ENCODE peak calls at places on chromosomes 11 and 22, in six cellular contexts. Z is HepG2, Q is HCT116, S is upper lobe of left lung, C is GM12878, Y is K562. I is an unnamed sample.

GRCh38 chr11:6357222-6357621 is 33.1 kb upstream of the SMPD1 start:
- ATAC-seq in Z (no peak), Q (peak; percentile 49), S (peak; percentile 57), C (peak; percentile 45), Y (peak; percentile 82), I (peak; percentile 84)

GRCh38 chr11:75656044-75656726 is 12.7 kb downstream of the MAP6 start:
- ATAC-seq in Z (peak; percentile 57), Q (no peak), S (no peak), C (no peak), Y (peak; percentile 48), I (no peak)

GRCh38 chr22:42926034-42926433 is 69.0 kb upstream of the ARFGAP3 start:
- ATAC-seq in Z (no peak), Q (no peak), S (peak; percentile 47), C (no peak), Y (peak; percentile 56), I (peak; percentile 42)

GRCh38 chr11:133961890-133962289 is 5.1 kb upstream of the IGSF9B start:
- ATAC-seq in Z (no peak), Q (no peak), S (no peak), C (no peak), Y (no peak), I (no peak)

GRCh38 chr11:76621466-76621865 is 49.1 kb downstream of the LRRC32 start:
- ATAC-seq in Z (no peak), Q (no peak), S (no peak), C (no peak), Y (no peak), I (no peak)

GRCh38 chr22:43314611-43315010 is 28.6 kb downstream of the SCUBE1 start:
- ATAC-seq in Z (no peak), Q (no peak), S (no peak), C (no peak), Y (no peak), I (no peak)

GRCh38 chr22:25282671-25283561 is 63.5 kb downstream of the CRYBB2 start:
- ATAC-seq in Z (no peak), Q (no peak), S (no peak), C (no peak), Y (no peak), I (no peak)

GRCh38 chr11:72263363-72263762 is 19.4 kb upstream of the PHOX2A start:
- ATAC-seq in Z (no peak), Q (no peak), S (no peak), C (no peak), Y (peak; percentile 88), I (no peak)

GRCh38 chr11:94938399-94939055 is 34.8 kb downstream of the CWC15 start:
- ATAC-seq in Z (no peak), Q (no peak), S (no peak), C (no peak), Y (no peak), I (peak; percentile 89)

GRCh38 chr11:115075340-115075739 is 397.0 kb downstream of the NXPE2 start:
- ATAC-seq in Z (no peak), Q (no peak), S (no peak), C (no peak), Y (no peak), I (no peak)

GRCh38 chr11:88631497-88631896 is 294.0 kb upstream of the CTSC start:
- ATAC-seq in Z (no peak), Q (no peak), S (no peak), C (no peak), Y (no peak), I (no peak)

GRCh38 chr11:126135182-126136176 is 72.8 kb upstream of the CDON start:
- ATAC-seq in Z (no peak), Q (no peak), S (no peak), C (no peak), Y (no peak), I (no peak)

GRCh38 chr11:92304271-92304670 is 79.7 kb downstream of the FAT3 start:
- ATAC-seq in Z (no peak), Q (no peak), S (no peak), C (no peak), Y (no peak), I (no peak)

GRCh38 chr11:132352497-132352896 is 982.1 kb downstream of the NTM start:
- ATAC-seq in Z (no peak), Q (no peak), S (no peak), C (no peak), Y (no peak), I (no peak)

GRCh38 chr11:76666408-76666807 is 4.1 kb downstream of the LRRC32 start:
- ATAC-seq in Z (no peak), Q (no peak), S (no peak), C (peak; percentile 89), Y (peak; percentile 6), I (peak; percentile 43)

GRCh38 chr11:99020324-99021225 is at the start of gene CNTN5:
- ATAC-seq in Z (peak; percentile 99), Q (no peak), S (no peak), C (peak; percentile 57), Y (peak; percentile 91), I (peak; percentile 16)

GRCh38 chr22:33851985-33852384 is 68.3 kb downstream of the LARGE1 start:
- ATAC-seq in Z (no peak), Q (no peak), S (no peak), C (no peak), Y (no peak), I (no peak)

GRCh38 chr11:7004482-7004881 is 15.7 kb downstream of the ZNF214 start:
- ATAC-seq in Z (no peak), Q (peak; percentile 47), S (no peak), C (peak; percentile 82), Y (peak; percentile 56), I (peak; percentile 16)

GRCh38 chr11:34342008-34342533 is 15.7 kb downstream of the ABTB2 start:
- ATAC-seq in Z (no peak), Q (no peak), S (no peak), C (no peak), Y (no peak), I (peak; percentile 60)

GRCh38 chr11:31408205-31408604 is 38.5 kb downstream of the DNAJC24 start:
- ATAC-seq in Z (no peak), Q (no peak), S (no peak), C (no peak), Y (no peak), I (no peak)

GRCh38 chr11:5922749-5923426 is 19.2 kb upstream of the OR56A3 start:
- ATAC-seq in Z (no peak), Q (peak; percentile 50), S (no peak), C (peak; percentile 96), Y (no peak), I (no peak)

GRCh38 chr11:106683435-106683834 is 334.8 kb downstream of the GUCY1A2 start:
- ATAC-seq in Z (no peak), Q (no peak), S (no peak), C (peak; percentile 58), Y (no peak), I (no peak)

GRCh38 chr11:76629853-76630599 is 40.5 kb downstream of the LRRC32 start:
- ATAC-seq in Z (peak; percentile 23), Q (no peak), S (peak; percentile 74), C (peak; percentile 22), Y (peak; percentile 77), I (peak; percentile 77)

GRCh38 chr11:130670200-130670599 is 221.8 kb downstream of the ADAMTS15 start:
- ATAC-seq in Z (no peak), Q (no peak), S (no peak), C (no peak), Y (no peak), I (peak; percentile 81)
- TF ChIP-seq POLR2AphosphoS5 in Z (no peak), Q (no peak), S (no peak), C (no peak), Y (no peak), I (peak; percentile 86)

GRCh38 chr11:121029153-121029552 is 5.3 kb downstream of the TBCEL start:
- ATAC-seq in Z (no peak), Q (no peak), S (no peak), C (no peak), Y (no peak), I (no peak)

GRCh38 chr11:121018746-121019145 is 5.2 kb upstream of the TBCEL start:
- ATAC-seq in Z (no peak), Q (no peak), S (no peak), C (no peak), Y (no peak), I (no peak)

GRCh38 chr11:121024989-121025388 is 1.1 kb downstream of the TBCEL start:
- ATAC-seq in Z (peak; percentile 61), Q (no peak), S (peak; percentile 91), C (peak; percentile 56), Y (no peak), I (no peak)

GRCh38 chr11:121029813-121030445 is 6.0 kb downstream of the TBCEL start:
- ATAC-seq in Z (no peak), Q (no peak), S (no peak), C (no peak), Y (no peak), I (no peak)

GRCh38 chr11:121023848-121024751 is at the start of gene TBCEL:
- ATAC-seq in Z (peak; percentile 96), Q (peak; percentile 95), S (peak; percentile 91), C (peak; percentile 97), Y (peak; percentile 97), I (peak; percentile 91)
- TF ChIP-seq POLR2A in Z (no peak), Q (peak; percentile 27), S (peak; percentile 70), C (peak; percentile 75), Y (peak; percentile 57), I (peak; percentile 41)

GRCh38 chr11:58497951-58498350 is 10.0 kb downstream of the OR5B21 start:
- ATAC-seq in Z (no peak), Q (no peak), S (no peak), C (no peak), Y (no peak), I (no peak)

GRCh38 chr11:58495906-58496305 is 12.0 kb downstream of the OR5B21 start:
- ATAC-seq in Z (no peak), Q (no peak), S (no peak), C (peak; percentile 63), Y (no peak), I (no peak)

GRCh38 chr11:58494096-58494495 is 13.8 kb downstream of the OR5B21 start:
- ATAC-seq in Z (no peak), Q (no peak), S (no peak), C (no peak), Y (no peak), I (no peak)

GRCh38 chr11:58490827-58491226 is 17.1 kb downstream of the OR5B21 start:
- ATAC-seq in Z (no peak), Q (no peak), S (no peak), C (no peak), Y (no peak), I (no peak)

GRCh38 chr11:58493676-58494075 is 14.2 kb downstream of the OR5B21 start:
- ATAC-seq in Z (no peak), Q (no peak), S (no peak), C (no peak), Y (no peak), I (no peak)
- H3K27ac ChIP-seq in Z (no peak overlapping the region), Q (no peak overlapping the region), S (no peak overlapping the region), C (no peak overlapping the region), Y (no peak overlapping the region), I (no peak overlapping the region)

DNA sequence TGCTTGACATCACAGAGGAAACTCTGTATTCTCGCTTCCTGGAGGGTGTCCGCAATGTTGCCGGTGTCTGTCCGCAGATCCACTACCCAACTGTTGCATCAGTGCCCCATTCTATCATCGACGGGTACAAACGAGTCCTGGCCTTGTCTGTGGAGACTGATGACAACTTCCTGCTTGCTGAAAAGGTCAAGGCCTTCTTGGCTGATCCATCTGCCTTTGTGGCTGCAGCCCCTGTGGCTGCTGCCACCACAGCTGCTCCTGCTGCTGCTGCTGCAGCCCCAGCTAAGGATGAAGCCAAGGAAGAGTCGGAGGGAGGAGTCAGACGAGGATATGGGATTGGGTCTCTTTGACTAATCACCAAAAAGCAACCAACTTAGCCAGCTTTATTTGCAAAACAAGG is 42.9 kb upstream of the DAGLA start:
- ATAC-seq in Z (no peak), Q (no peak), S (no peak), C (no peak), Y (no peak), I (no peak)
- TF ChIP-seq POLR2AphosphoS5 in Z (no peak), Q (no peak), S (no peak), C (no peak), Y (no peak), I (no peak)